ENCODE peak calls at places on chromosomes 1 and 21, in four cellular contexts. U is HepG2, K is H1, P is K562. R is an unnamed sample.

GRCh38 chr1:30011970-30012369 is 711.4 kb downstream of the MATN1 start:
- DNase-seq in U (no peak), K (no peak), P (no peak), R (no peak)

GRCh38 chr1:90924982-90925381 is 96.9 kb downstream of the ZNF644 start:
- DNase-seq in U (no peak), K (peak), P (no peak), R (no peak)

GRCh38 chr1:108639899-108640560 is 20.9 kb downstream of the HENMT1 start:
- DNase-seq in U (peak), K (no peak), P (peak), R (no peak)

GRCh38 chr21:44010429-44010828 is 1.7 kb upstream of the TRAPPC10 start:
- DNase-seq in U (peak), K (no peak), P (peak), R (no peak)

GRCh38 chr1:60078182-60078581 is 4.6 kb upstream of the C1orf87 start:
- DNase-seq in U (no peak), K (no peak), P (no peak), R (no peak)

GRCh38 chr1:71490432-71490831 is 409.6 kb upstream of the ZRANB2 start:
- DNase-seq in U (no peak), K (no peak), P (no peak), R (peak)

GRCh38 chr1:246067432-246068021 is 439.6 kb downstream of the SMYD3 start:
- DNase-seq in U (no peak), K (no peak), P (no peak), R (no peak)

GRCh38 chr1:43368646-43369020 is 822 bp upstream of the ELOVL1 start:
- DNase-seq in U (no peak), K (no peak), P (no peak), R (no peak)

GRCh38 chr1:14778882-14779594 is 180.6 kb downstream of the KAZN start:
- DNase-seq in U (peak), K (peak), P (peak), R (peak)

DNA sequence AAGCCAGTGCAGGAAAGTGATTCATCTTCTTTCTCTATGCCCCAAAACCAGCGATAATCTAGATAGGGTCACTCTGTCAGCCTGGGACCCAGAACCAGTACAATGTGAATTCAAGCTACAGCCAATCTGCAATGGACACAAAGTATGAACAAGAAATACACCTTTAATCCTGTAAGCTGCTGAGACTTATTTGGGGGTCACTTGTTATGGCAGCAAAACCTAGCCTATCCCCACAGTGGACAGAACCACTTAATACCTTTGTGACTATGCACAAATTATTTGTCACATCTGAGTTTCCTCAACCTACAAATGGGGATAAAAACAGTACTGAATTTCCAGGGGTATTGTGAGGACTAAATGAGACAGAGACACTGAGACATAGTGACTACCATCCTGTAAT is 50.0 kb downstream of the TMCO4 start:
- DNase-seq in U (no peak), K (no peak), P (no peak), R (no peak)
- TF ChIP-seq PHF8 in U (no peak), K (no peak), P (no peak), R (no peak)

GRCh38 chr1:116313776-116314175 is 59.3 kb upstream of the ATP1A1 start:
- DNase-seq in U (no peak), K (no peak), P (no peak), R (no peak)

GRCh38 chr1:116306837-116307442 is 66.1 kb upstream of the ATP1A1 start:
- DNase-seq in U (peak), K (no peak), P (no peak), R (no peak)

GRCh38 chr1:116311756-116312691 is 61.0 kb upstream of the ATP1A1 start:
- DNase-seq in U (peak), K (no peak), P (no peak), R (no peak)

GRCh38 chr1:116309090-116309870 is 63.8 kb upstream of the ATP1A1 start:
- DNase-seq in U (no peak), K (no peak), P (no peak), R (no peak)

GRCh38 chr1:116310172-116310571 is 62.9 kb upstream of the ATP1A1 start:
- DNase-seq in U (no peak), K (no peak), P (no peak), R (no peak)
- TF ChIP-seq PHF8 in U (no peak), K (no peak), P (no peak), R (no peak)

GRCh38 chr1:3245768-3246167 is 176.8 kb downstream of the PRDM16 start:
- DNase-seq in U (no peak), K (no peak), P (no peak), R (no peak)

GRCh38 chr1:3246251-3246650 is 177.2 kb downstream of the PRDM16 start:
- DNase-seq in U (no peak), K (no peak), P (no peak), R (no peak)

GRCh38 chr1:3249236-3249845 is 180.3 kb downstream of the PRDM16 start:
- DNase-seq in U (no peak), K (no peak), P (no peak), R (no peak)

GRCh38 chr1:3248416-3249141 is 179.6 kb downstream of the PRDM16 start:
- DNase-seq in U (no peak), K (no peak), P (no peak), R (no peak)

DNA sequence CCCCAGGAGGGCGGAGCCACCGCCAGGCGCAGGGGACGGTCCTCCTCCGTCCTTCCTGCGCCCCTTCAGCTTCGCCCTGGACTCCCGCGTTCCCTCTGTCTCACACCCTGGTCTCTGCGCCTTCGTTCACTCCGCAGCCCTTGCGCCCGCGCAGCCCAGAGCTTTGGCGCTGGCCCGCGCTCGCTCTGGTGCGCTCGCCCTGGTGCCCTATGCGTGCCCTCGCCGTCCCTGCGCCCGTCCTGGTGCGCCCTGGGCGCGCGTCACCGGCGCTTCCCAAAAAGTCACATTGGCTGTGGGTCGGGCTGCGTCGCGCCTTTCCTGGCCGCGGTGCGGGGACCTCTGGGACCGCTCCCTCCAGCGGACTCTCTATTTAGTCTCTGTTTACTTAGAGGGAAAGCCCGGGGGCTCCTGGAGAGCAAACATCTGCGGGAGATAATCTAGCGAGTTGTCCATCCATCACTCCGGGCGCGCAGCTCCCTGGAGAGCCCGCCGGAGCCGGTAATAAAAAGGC is 178.6 kb downstream of the PRDM16 start:
- DNase-seq in U (no peak), K (no peak), P (no peak), R (no peak)
- TF ChIP-seq PHF8 in U (no peak), K (no peak), P (no peak), R (no peak)

DNA sequence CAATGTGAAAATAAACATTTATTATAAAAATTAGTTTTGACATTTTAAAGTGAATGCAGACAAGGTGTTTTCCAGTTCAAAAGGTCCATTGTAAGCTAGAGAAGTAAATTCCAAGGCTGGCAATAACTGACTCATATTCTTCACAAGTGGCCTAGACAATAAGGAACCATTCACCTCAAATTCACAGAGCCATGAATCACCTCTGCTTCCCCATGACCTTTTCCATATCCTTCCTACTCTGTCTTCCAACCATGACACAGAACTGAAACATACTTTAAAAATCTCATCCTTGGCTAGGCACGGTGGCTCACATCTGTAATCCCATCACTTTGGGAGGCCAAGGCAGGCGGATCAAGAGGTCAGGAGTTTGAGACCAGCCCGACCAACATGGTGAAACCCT is 24.8 kb downstream of the F11R start:
- DNase-seq in U (no peak), K (no peak), P (no peak), R (peak)
- TF ChIP-seq PHF8 in U (no peak), K (no peak), P (no peak), R (no peak)